ENCODE peak calls at places on chromosomes 3 and 15, in eight cellular contexts. B is MM.1S, E is endothelial cell of umbilical vein, N is cardiac muscle cell, T is fibroblast of lung, J is uterus, G is GM12878, R is psoas muscle. D is an unnamed sample.

GRCh38 chr15:89749951-89750559 is 994 bp downstream of the MESP1 start:
- DNase-seq in R (peak; percentile 35), G (no peak), B (peak; percentile 41), E (peak; percentile 11), J (no peak), T (no peak), N (peak; percentile 43), D (no peak)

GRCh38 chr3:8554725-8555621 is 53.4 kb downstream of the LMCD1 start:
- DNase-seq in R (peak; percentile 56), E (no peak), B (no peak), T (peak; percentile 92), N (peak; percentile 28), J (peak; percentile 56), G (no peak), D (peak; percentile 53)

GRCh38 chr15:56732881-56733130 is 503 bp downstream of the ZNF280D start:
- DNase-seq in T (no peak), E (peak; percentile 78), G (no peak), R (no peak), N (no peak), J (no peak), B (no peak), D (no peak)

GRCh38 chr3:111714305-111714704 is 119.2 kb upstream of the ZBED2 start:
- DNase-seq in J (no peak), B (no peak), T (no peak), R (no peak), E (no peak), G (no peak), N (peak; percentile 38), D (no peak)

GRCh38 chr3:127440384-127440783 is 150.1 kb downstream of the TPRA1 start:
- DNase-seq in T (no peak), B (no peak), R (no peak), N (no peak), E (no peak), G (no peak), J (peak; percentile 1), D (no peak)

GRCh38 chr3:5754602-5755001 is 567.1 kb downstream of the EDEM1 start:
- DNase-seq in E (no peak), B (no peak), G (peak; percentile 41), R (no peak), J (no peak), N (no peak), T (no peak), D (no peak)

GRCh38 chr3:151976211-151977050 is 103.0 kb downstream of the SUCNR1 start:
- DNase-seq in N (no peak), G (no peak), B (no peak), R (no peak), T (peak; percentile 90), E (peak; percentile 99), J (no peak), D (no peak)

GRCh38 chr3:188627652-188628051 is 473.7 kb downstream of the LPP start:
- DNase-seq in R (no peak), J (no peak), B (no peak), E (peak; percentile 29), G (no peak), N (no peak), T (peak; percentile 90), D (no peak)

GRCh38 chr15:62928996-62929350 is 113.6 kb upstream of the TPM1 start:
- DNase-seq in T (peak; percentile 71), G (no peak), R (no peak), N (no peak), B (no peak), E (peak; percentile 64), J (no peak), D (peak; percentile 58)

GRCh38 chr15:79916424-79916823 is 19.6 kb upstream of the MTHFS start:
- DNase-seq in T (peak; percentile 59), N (no peak), R (no peak), G (no peak), B (no peak), J (no peak), E (no peak), D (no peak)

GRCh38 chr15:74863239-74864056 is 9.7 kb downstream of the SCAMP2 start:
- DNase-seq in T (no peak), N (no peak), B (no peak), E (no peak), G (no peak), J (no peak), R (no peak), D (no peak)

GRCh38 chr3:141336672-141337522 is 31.4 kb upstream of the ZBTB38 start:
- DNase-seq in E (no peak), B (no peak), T (peak; percentile 68), J (no peak), R (no peak), N (no peak), G (peak; percentile 95), D (no peak)

GRCh38 chr3:12479919-12480425 is 4.3 kb upstream of the TSEN2 start:
- DNase-seq in B (peak; percentile 56), N (peak; percentile 64), J (no peak), T (peak; percentile 71), G (no peak), R (no peak), E (peak; percentile 44), D (no peak)

GRCh38 chr3:182485306-182485705 is 308.0 kb upstream of the ATP11B start:
- DNase-seq in R (no peak), B (no peak), N (no peak), T (no peak), E (no peak), J (no peak), G (no peak), D (no peak)

DNA sequence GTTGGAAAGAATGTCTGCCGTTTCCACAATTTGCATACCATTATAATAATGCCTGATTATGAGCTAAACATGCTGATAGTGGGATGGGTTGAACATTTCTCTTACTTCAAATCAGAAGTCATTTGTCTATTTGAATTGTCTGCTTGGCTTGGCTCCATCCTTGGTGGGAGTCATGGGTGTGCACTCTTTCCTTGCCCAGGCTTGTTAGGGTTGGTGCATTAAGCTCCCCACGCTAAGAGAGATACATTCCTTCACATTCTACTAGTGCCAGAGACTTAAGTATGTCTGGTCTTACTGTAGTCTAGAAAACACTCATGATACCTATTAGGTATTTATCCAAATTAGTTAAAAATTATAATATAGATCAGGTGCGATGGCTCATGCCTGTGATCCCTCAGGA is 121.3 kb upstream of the RARB start:
- DNase-seq in N (no peak), E (no peak), J (no peak), B (no peak), R (no peak), T (no peak), G (no peak), D (no peak)
- TF ChIP-seq CTCF in N (no peak), E (no peak), J (no peak), B (no peak), R (no peak), T (no peak), G (no peak), D (no peak)

DNA sequence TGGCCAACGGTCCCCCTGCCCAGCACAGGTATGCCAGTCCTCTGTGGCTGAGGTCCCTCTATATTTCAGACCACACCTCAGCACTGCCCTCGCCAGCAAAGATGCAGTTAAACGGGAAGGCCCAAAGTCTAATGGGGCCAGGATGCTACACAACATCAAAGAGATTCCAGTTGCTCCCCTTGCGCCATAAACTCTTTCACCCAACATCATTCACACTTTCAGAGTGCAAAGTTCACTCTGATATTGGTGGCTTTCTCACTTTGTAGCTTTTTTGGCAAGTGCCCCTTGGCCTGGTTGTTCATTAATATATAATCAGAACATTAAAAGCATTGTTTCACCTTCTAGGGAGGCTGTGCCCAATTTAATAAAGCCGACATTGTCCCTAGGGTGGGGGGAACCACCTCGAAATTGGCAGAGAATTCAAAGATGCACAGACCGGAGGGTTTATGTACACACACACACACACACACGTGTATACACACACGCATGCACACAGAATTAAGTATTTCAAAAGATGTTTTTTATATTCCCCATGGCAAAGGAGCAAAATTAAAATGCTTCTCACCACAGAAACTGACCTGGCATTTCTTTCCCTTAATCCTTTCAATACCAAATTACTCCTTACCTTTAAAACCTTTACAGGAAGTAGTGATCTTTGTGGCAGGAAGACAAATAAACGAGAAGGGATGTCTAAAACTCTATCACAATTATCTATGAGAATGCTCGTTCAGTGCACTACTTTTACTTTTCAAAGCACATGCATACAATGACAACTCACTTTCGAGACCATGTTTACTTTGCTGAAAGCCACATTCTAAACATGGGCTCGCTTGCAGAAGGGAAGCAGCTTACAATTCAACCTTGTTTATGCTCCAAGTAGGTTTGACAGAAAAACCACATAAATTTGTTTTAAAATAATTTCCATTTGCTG is 19.5 kb downstream of the LRIG1 start:
- DNase-seq in G (no peak), T (peak; percentile 87), E (no peak), N (no peak), B (peak; percentile 50), J (no peak), R (no peak), D (no peak)
- H3K4me1 ChIP-seq in G (peaks cover 41% of the 10 kb centered on the region), T (peaks cover 35% of the 10 kb centered on the region), E (peaks cover 38% of the 10 kb centered on the region), N (peaks cover 56% of the 10 kb centered on the region), B (peaks cover 61% of the 10 kb centered on the region), J (peaks cover 20% of the 10 kb centered on the region), R (peaks cover 99% of the 10 kb centered on the region), D (no peaks in the 10 kb centered on the region)

DNA sequence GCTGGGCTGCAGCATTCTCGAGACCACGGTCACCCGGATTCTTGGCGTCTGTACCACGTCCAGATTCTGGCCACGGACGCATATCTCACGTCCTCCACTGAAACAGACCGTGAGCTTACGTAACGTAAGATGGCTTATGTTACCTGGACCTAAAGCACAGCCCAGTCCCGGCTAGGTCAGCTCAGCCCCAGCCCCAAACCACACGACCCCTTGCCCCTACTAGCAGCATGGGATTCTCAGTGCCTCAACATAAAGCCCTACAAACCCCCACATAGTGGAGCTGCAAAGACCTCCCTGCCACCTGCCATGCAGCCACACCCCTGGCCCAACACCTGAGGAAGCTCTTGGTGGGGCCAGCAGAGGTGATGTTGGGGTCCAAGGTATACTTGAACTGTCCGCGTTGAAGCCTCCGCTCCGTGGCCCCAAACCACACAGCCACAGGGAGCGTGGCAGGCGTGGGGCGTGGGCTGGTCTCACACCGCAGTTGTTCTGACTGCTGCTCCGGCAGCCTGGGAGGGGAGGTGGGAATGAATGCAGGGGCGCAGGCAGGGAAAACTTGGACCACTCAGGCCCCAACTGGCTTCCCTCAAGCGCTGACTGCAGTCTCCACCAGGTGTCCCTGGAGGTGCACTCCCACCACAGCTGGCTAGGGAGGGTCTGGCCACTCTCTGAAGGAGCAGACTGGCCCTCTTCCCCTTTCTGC is 14.5 kb downstream of the PLXNB1 start:
- DNase-seq in E (no peak), B (no peak), G (no peak), N (no peak), R (peak; percentile 4), J (no peak), T (no peak), D (no peak)
- H3K36me3 ChIP-seq in E (no peaks in the 10 kb centered on the region), B (no peaks in the 10 kb centered on the region), G (no peaks in the 10 kb centered on the region), N (peaks cover 21% of the 10 kb centered on the region), R (no peaks in the 10 kb centered on the region), J (no peaks in the 10 kb centered on the region), T (peaks cover 18% of the 10 kb centered on the region), D (no peaks in the 10 kb centered on the region)

GRCh38 chr3:37943631-37944242 is 46.8 kb upstream of the VILL start:
- DNase-seq in R (no peak), N (no peak), T (peak; percentile 73), J (peak; percentile 29), G (no peak), B (no peak), E (no peak), D (no peak)

GRCh38 chr3:37944243-37944955 is 46.2 kb upstream of the VILL start:
- DNase-seq in B (no peak), G (no peak), T (peak; percentile 60), E (peak; percentile 28), N (no peak), J (no peak), R (no peak), D (no peak)

GRCh38 chr3:37941608-37942540 is 48.7 kb upstream of the VILL start:
- DNase-seq in J (no peak), R (no peak), T (no peak), B (no peak), N (no peak), E (peak; percentile 40), G (no peak), D (no peak)

GRCh38 chr3:37943126-37943525 is 47.5 kb upstream of the VILL start:
- DNase-seq in E (no peak), N (no peak), B (no peak), G (no peak), T (no peak), R (no peak), J (no peak), D (no peak)

GRCh38 chr3:37942646-37943045 is 47.9 kb upstream of the VILL start:
- DNase-seq in R (no peak), N (no peak), G (no peak), B (no peak), J (no peak), T (no peak), E (no peak), D (no peak)
- TF ChIP-seq CTCF in R (no peak), N (no peak), G (no peak), B (no peak), J (no peak), T (no peak), E (no peak), D (no peak)

D was measured in BE2C.